ENCODE peak calls at places on chromosome 5, in seven cellular contexts. F, E, W, S, D, V and P are unnamed samples.

GRCh38 chr5:168851902-168852321 is 272.7 kb upstream of the PANK3 start:
- DNase-seq in F (peak; percentile 6), E (no peak), W (no peak), S (peak; percentile 49), D (no peak), V (no peak), P (no peak)

GRCh38 chr5:138975098-138975847 is 100.1 kb upstream of the LRRTM2 start:
- DNase-seq in F (no peak), E (no peak), W (peak; percentile 58), S (peak; percentile 78), D (peak; percentile 24), V (no peak), P (peak; percentile 87)

GRCh38 chr5:99651296-99651695 is 722.5 kb upstream of the CHD1 start:
- DNase-seq in F (no peak), E (no peak), W (no peak), S (no peak), D (no peak), V (no peak), P (no peak)

GRCh38 chr5:170597109-170597741 is 93.4 kb downstream of the KCNIP1 start:
- DNase-seq in F (peak; percentile 15), E (no peak), W (no peak), S (no peak), D (no peak), V (peak; percentile 62), P (peak; percentile 96)

GRCh38 chr5:54990751-54991349 is 5.5 kb upstream of the ESM1 start:
- DNase-seq in F (no peak), E (no peak), W (no peak), S (no peak), D (no peak), V (peak; percentile 62), P (peak; percentile 93)

GRCh38 chr5:138336952-138337684 is 948 bp upstream of the FAM53C start:
- DNase-seq in F (peak; percentile 87), E (no peak), W (peak; percentile 80), S (peak; percentile 87), D (no peak), V (peak; percentile 93), P (peak; percentile 85)

GRCh38 chr5:53942724-53943123 is 367.6 kb downstream of the ARL15 start:
- DNase-seq in F (peak; percentile 19), E (no peak), W (no peak), S (no peak), D (no peak), V (peak; percentile 81), P (peak; percentile 28)

GRCh38 chr5:37871023-37871815 is 31.4 kb upstream of the GDNF start:
- DNase-seq in F (no peak), E (no peak), W (no peak), S (no peak), D (no peak), V (no peak), P (peak; percentile 91)

GRCh38 chr5:140145818-140146522 is 20.2 kb downstream of the IGIP start:
- DNase-seq in F (peak; percentile 51), E (peak; percentile 39), W (peak; percentile 82), S (peak; percentile 82), D (peak; percentile 88), V (peak; percentile 81), P (peak; percentile 94)

GRCh38 chr5:23507278-23507685 is at the start of gene PRDM9:
- DNase-seq in F (peak; percentile 93), E (no peak), W (peak; percentile 64), S (peak; percentile 45), D (peak; percentile 62), V (no peak), P (peak; percentile 37)

GRCh38 chr5:78253201-78253600 is 41.3 kb downstream of the AP3B1 start:
- DNase-seq in F (no peak), E (no peak), W (no peak), S (no peak), D (no peak), V (no peak), P (no peak)

GRCh38 chr5:28576022-28576421 is 1537.6 kb upstream of the CDH9 start:
- DNase-seq in F (peak; percentile 25), E (no peak), W (no peak), S (no peak), D (no peak), V (no peak), P (no peak)

GRCh38 chr5:74632947-74633356 is 7.6 kb downstream of the ENC1 start:
- DNase-seq in F (peak; percentile 81), E (no peak), W (no peak), S (no peak), D (no peak), V (peak; percentile 81), P (peak; percentile 68)

GRCh38 chr5:74633710-74634109 is 6.8 kb downstream of the ENC1 start:
- DNase-seq in F (no peak), E (no peak), W (no peak), S (no peak), D (no peak), V (no peak), P (no peak)

GRCh38 chr5:74629326-74629725 is 11.2 kb downstream of the ENC1 start:
- DNase-seq in F (no peak), E (no peak), W (no peak), S (no peak), D (no peak), V (no peak), P (no peak)

GRCh38 chr5:74630387-74631087 is 10.0 kb downstream of the ENC1 start:
- DNase-seq in F (peak; percentile 71), E (peak; percentile 61), W (no peak), S (no peak), D (no peak), V (peak; percentile 91), P (peak; percentile 92)

GRCh38 chr5:74631088-74631960 is 9.2 kb downstream of the ENC1 start:
- DNase-seq in F (peak; percentile 78), E (peak; percentile 59), W (no peak), S (no peak), D (peak; percentile 87), V (peak; percentile 67), P (peak; percentile 35)
- H3K27ac ChIP-seq in F (peak overlapping the region; percentile 78), E (peak overlapping the region; percentile 51), W (no peak overlapping the region), S (no peak overlapping the region), D (peak overlapping the region; percentile 90), V (no peak overlapping the region), P (peak overlapping the region; percentile 55)

DNA sequence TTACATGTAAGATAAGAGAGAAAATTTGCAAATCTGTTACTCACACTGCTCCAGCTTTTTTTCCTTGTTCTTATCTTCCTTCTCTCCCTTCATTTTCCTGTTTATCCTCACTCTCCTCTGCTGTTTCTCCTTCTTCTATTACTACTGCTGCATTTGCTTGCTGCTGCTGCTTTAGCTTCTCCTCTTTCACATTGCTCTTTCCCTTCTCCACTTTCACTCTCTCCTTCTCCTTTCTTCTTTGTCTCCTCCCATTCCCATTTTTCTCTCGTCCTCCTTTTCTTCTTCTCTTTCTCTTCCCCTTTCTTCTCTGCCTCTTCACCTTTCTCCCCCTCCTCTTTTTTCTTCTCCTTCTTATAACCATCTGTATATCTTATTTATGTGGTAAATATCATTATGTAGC is 288.6 kb downstream of the CDH9 start:
- DNase-seq in F (no peak), E (no peak), W (no peak), S (no peak), D (no peak), V (no peak), P (no peak)
- H3K27ac ChIP-seq in F (no peak overlapping the region), E (no peak overlapping the region), W (no peak overlapping the region), S (no peak overlapping the region), D (no peak overlapping the region), V (no peak overlapping the region), P (no peak overlapping the region)

GRCh38 chr5:111743993-111744392 is 13.0 kb downstream of the NREP start:
- DNase-seq in F (no peak), E (no peak), W (no peak), S (no peak), D (no peak), V (no peak), P (peak; percentile 73)
- H3K27ac ChIP-seq in F (no peak overlapping the region), E (no peak overlapping the region), W (no peak overlapping the region), S (no peak overlapping the region), D (peak overlapping the region; percentile 20), V (no peak overlapping the region), P (peak overlapping the region; percentile 93)

DNA sequence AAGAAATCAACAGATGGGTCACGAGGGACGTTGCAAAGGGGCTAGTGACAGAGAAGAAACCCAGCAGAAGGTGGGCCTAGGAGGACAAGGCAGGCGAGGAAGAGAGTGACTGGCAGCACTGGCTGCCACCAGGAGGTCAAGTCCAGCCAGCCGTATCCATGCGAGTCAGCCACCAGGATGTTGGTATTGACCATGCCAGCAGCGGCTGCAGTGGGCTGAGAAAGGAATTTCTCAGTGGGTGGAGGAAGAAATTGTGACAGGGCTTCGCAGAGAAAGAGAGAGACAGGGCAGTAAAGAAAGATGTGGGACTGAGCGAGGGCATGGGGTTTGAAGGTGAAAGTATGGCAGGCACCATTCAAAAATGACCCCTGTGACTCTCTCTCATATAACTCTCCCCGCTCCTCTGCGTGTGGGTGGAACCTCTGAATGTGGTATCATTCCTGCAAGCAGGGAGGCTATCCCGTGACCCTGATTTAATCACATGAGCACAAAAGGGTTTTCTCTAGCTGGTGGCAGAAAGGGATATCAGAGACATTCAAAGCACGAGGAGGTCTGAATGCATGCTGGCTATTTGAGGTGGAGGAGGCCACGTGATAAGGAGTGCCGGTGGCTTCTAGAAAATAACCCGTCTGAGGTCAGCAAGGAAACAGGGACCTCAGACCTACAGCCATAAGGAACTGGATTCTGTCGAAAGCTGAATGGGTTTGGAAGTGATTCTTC is 45.4 kb upstream of the FBXW11 start:
- DNase-seq in F (no peak), E (no peak), W (no peak), S (no peak), D (no peak), V (no peak), P (peak; percentile 39)
- H3K27ac ChIP-seq in F (no peak overlapping the region), E (no peak overlapping the region), W (no peak overlapping the region), S (peak overlapping the region; percentile 8), D (no peak overlapping the region), V (peak overlapping the region; percentile 10), P (peak overlapping the region; percentile 60)

DNA sequence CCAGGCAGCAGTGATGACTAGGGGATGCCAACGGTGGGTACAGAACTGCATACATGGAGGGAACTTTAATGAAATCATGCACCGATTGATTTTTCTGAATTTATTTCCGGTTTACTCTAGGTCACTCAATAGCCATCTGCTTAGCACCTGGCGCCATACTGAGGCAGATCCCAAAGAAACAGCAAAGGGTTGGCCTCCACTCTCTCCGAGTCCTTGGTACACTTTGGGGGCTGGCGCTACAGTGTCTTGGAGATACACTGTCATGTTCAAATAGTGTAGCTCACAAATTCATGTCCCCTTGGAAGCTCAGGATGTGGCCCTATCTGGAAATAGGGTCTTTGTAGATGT is 116.3 kb downstream of the BOD1 start:
- DNase-seq in F (no peak), E (no peak), W (no peak), S (no peak), D (no peak), V (no peak), P (no peak)
- H3K27ac ChIP-seq in F (no peak overlapping the region), E (no peak overlapping the region), W (peak overlapping the region; percentile 87), S (peak overlapping the region; percentile 19), D (no peak overlapping the region), V (no peak overlapping the region), P (no peak overlapping the region)

DNA sequence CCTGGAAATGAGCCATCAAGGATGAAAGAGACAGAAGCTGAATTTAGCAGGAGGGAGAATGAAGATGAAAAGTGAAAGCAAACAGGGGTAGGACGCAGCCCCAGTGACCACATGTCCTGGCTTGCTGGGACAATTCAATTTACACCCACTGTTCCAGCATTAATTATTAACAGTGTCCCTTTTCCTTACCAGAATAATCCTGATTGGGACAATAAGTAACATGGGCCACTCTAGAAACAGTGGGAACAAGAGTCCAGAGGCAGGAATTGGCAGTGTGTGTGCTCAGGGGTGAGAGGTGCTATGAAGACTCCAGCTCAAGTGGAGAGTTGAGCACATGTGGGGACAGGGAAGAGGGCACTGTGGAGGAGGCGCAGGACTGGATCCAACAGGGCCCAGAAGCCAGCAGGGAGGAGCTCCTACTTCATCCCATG is 147.1 kb downstream of the C5orf15 start:
- DNase-seq in F (no peak), E (no peak), W (no peak), S (no peak), D (no peak), V (peak; percentile 42), P (no peak)
- H3K27ac ChIP-seq in F (no peak overlapping the region), E (no peak overlapping the region), W (peak overlapping the region; percentile 89), S (no peak overlapping the region), D (no peak overlapping the region), V (no peak overlapping the region), P (no peak overlapping the region)